ENCODE peak calls at places on chromosomes 13 and 19, in four cellular contexts. J is GM23248, Y is upper lobe of right lung, W is tibial nerve. Q is an unnamed sample. For H3K4me1, the result is how much of the 10 kb centered on the place peaks cover.

GRCh38 chr19:31335716-31336115 is 13.5 kb downstream of the TSHZ3 start:
- DNase-seq in W (no peak), Y (no peak), J (no peak), Q (no peak)

GRCh38 chr19:20247016-20247683 is 80.1 kb downstream of the ZNF486 start:
- DNase-seq in W (no peak), J (peak), Y (peak), Q (no peak)

GRCh38 chr13:75486146-75486545 is 4.2 kb upstream of the TBC1D4 start:
- DNase-seq in J (peak), Y (no peak), W (no peak), Q (no peak)

GRCh38 chr13:68173111-68173510 is 943.0 kb upstream of the PCDH9 start:
- DNase-seq in Y (no peak), J (no peak), W (no peak), Q (no peak)

GRCh38 chr19:53864308-53864836 is 3.3 kb upstream of the MYADM start:
- DNase-seq in W (no peak), J (no peak), Y (no peak), Q (no peak)

GRCh38 chr13:19632915-19633339 is 532 bp upstream of the MPHOSPH8 start:
- DNase-seq in J (no peak), W (no peak), Y (no peak), Q (no peak)

GRCh38 chr13:30577381-30577780 is 40.3 kb upstream of the USPL1 start:
- DNase-seq in W (no peak), J (peak), Y (no peak), Q (peak)

GRCh38 chr19:52336117-52336811 is at the start of gene ZNF610:
- DNase-seq in W (peak), J (peak), Y (peak), Q (peak)

GRCh38 chr19:17922138-17922537 is 10.7 kb upstream of the CCDC124 start:
- DNase-seq in Y (no peak), J (no peak), W (no peak), Q (no peak)

GRCh38 chr13:28434934-28435333 is 60.0 kb downstream of the FLT1 start:
- DNase-seq in W (no peak), Y (no peak), J (peak), Q (no peak)

GRCh38 chr19:58229255-58229639 is 533 bp downstream of the ZNF544 start:
- DNase-seq in Y (no peak), J (peak), W (no peak), Q (no peak)

GRCh38 chr13:63737418-63737817 is 2321.8 kb upstream of the PCDH20 start:
- DNase-seq in J (no peak), Y (peak), W (no peak), Q (no peak)

GRCh38 chr19:4709440-4710280 is 14.0 kb downstream of the DPP9 start:
- DNase-seq in Y (no peak), J (no peak), W (no peak), Q (no peak)

GRCh38 chr19:719636-720377 is 11.1 kb downstream of the PALM start:
- DNase-seq in J (no peak), W (no peak), Y (no peak), Q (no peak)

GRCh38 chr13:46181799-46182490 is at the start of gene LCP1:
- DNase-seq in W (no peak), Y (no peak), J (no peak), Q (peak)

GRCh38 chr19:19356901-19357566 is 36.4 kb downstream of the MAU2 start:
- DNase-seq in Y (no peak), W (no peak), J (no peak), Q (no peak)

GRCh38 chr19:49327878-49328544 is 3.0 kb upstream of the SLC6A16 start:
- DNase-seq in Y (peak), J (peak), W (no peak), Q (no peak)

GRCh38 chr13:110923086-110923485 is 8.2 kb upstream of the ANKRD10 start:
- DNase-seq in W (no peak), J (no peak), Y (no peak), Q (no peak)

GRCh38 chr13:111080642-111081041 is 34.5 kb upstream of the ARHGEF7 start:
- DNase-seq in W (no peak), J (no peak), Y (no peak), Q (no peak)

GRCh38 chr19:47035127-47035494 is 13.3 kb downstream of the TMEM160 start:
- DNase-seq in J (peak), Y (no peak), W (no peak), Q (no peak)

GRCh38 chr19:18392417-18392816 is 5.0 kb downstream of the LRRC25 start:
- DNase-seq in Y (peak), W (peak), J (no peak), Q (no peak)

GRCh38 chr19:53961523-53962345 is 1.0 kb upstream of the CACNG8 start:
- DNase-seq in Y (no peak), J (no peak), W (no peak), Q (no peak)

GRCh38 chr19:48635966-48636858 is 967 bp downstream of the DBP start:
- DNase-seq in Y (peak), W (no peak), J (peak), Q (no peak)

GRCh38 chr13:29969286-29969685 is 118.9 kb upstream of the UBL3 start:
- DNase-seq in Y (no peak), W (no peak), J (peak), Q (no peak)

GRCh38 chr19:46813570-46814358 is 25.4 kb upstream of the SLC1A5 start:
- DNase-seq in J (no peak), W (peak), Y (peak), Q (no peak)

GRCh38 chr19:17719730-17720486 is 628 bp downstream of the MAP1S start:
- DNase-seq in W (no peak), Y (peak), J (peak), Q (no peak)

GRCh38 chr13:80037505-80037888 is 303.4 kb downstream of the SPRY2 start:
- DNase-seq in Y (no peak), W (no peak), J (peak), Q (no peak)

GRCh38 chr13:111034811-111035210 is 80.3 kb upstream of the ARHGEF7 start:
- DNase-seq in W (no peak), J (peak), Y (no peak), Q (no peak)

GRCh38 chr13:29801737-29802305 is 48.6 kb downstream of the UBL3 start:
- DNase-seq in W (no peak), Y (peak), J (peak), Q (no peak)

GRCh38 chr19:51102991-51103390 is 5.2 kb downstream of the CTU1 start:
- DNase-seq in Y (no peak), W (no peak), J (no peak), Q (no peak)

GRCh38 chr13:48790199-48790598 is 136.5 kb downstream of the CYSLTR2 start:
- DNase-seq in W (no peak), Y (no peak), J (no peak), Q (no peak)

GRCh38 chr19:34096020-34096915 is 76.0 kb upstream of the LSM14A start:
- DNase-seq in Y (no peak), W (no peak), J (peak), Q (no peak)

GRCh38 chr19:3099347-3100145 is 5.4 kb downstream of the GNA11 start:
- DNase-seq in J (no peak), Y (no peak), W (no peak), Q (no peak)
- H3K4me1 ChIP-seq in J (under half), Y (half or more), W (half or more), Q (under half)

DNA sequence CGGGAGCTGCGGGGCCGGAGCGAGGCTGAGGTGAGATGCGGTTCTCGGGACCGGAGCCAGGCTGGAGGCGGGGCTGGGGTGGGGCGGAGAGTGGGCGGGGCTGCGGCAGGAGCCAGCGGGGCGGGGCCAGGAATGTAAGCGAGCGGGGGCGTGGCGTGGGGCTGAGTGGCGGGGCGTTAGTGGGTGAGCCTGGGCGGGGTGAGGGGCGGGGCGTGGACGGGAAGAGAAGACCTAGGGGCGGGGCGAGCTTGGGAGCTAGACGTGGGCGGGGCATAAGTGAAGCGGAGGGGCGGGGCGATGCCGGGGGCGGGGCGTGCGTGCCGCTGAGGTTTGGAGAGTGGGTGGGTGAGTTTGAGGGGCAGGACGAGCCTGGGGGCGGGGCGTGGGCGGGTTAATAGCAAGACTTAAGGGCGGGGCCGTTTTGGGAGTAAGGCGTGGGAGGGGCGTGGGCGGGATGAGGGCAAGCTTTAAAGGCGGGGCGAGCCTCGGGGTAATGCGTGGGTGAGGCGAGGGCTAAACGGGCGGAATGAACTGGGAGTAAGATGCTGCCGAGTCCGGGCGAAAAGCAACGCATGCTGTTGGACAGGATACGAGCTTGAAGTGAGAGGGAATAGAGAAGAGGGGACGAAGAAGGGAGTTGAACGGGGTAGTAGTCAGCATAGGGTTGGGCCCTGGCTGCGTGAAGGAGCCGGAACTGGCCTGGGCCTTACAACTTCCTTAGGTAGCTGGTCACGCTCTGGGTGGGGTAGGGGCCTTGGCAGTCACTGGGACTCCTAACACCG is 573 bp downstream of the SNAPC2 start:
- DNase-seq in J (peak), W (peak), Y (peak), Q (peak)
- H3K4me1 ChIP-seq in J (under half), W (half or more), Y (under half), Q (half or more)

GRCh38 chr13:26983533-26984315 is 187.9 kb downstream of the USP12 start:
- DNase-seq in Y (no peak), W (no peak), J (peak), Q (no peak)

GRCh38 chr13:26978081-26978860 is 193.3 kb downstream of the USP12 start:
- DNase-seq in Y (no peak), J (no peak), W (no peak), Q (no peak)

GRCh38 chr13:26977541-26977940 is 194.1 kb downstream of the USP12 start:
- DNase-seq in J (peak), W (no peak), Y (no peak), Q (no peak)

GRCh38 chr13:26979334-26979733 is 192.3 kb downstream of the USP12 start:
- DNase-seq in Y (no peak), W (no peak), J (no peak), Q (no peak)

GRCh38 chr13:26980099-26981031 is 191.2 kb downstream of the USP12 start:
- DNase-seq in Y (no peak), J (no peak), W (no peak), Q (no peak)
- H3K4me1 ChIP-seq in Y (under half), J (under half), W (under half), Q (under half)

GRCh38 chr13:27028683-27029480 is 142.7 kb downstream of the USP12 start:
- DNase-seq in Y (no peak), J (no peak), W (no peak), Q (no peak)
- H3K4me1 ChIP-seq in Y (under half), J (under half), W (under half), Q (under half)

GRCh38 chr13:106151056-106151699 is 384.3 kb downstream of the EFNB2 start:
- DNase-seq in J (peak), Y (no peak), W (no peak), Q (no peak)
- H3K4me1 ChIP-seq in J (under half), Y (under half), W (under half), Q (under half)

GRCh38 chr19:41565384-41565730 is 10.6 kb upstream of the CEACAM21 start:
- DNase-seq in Y (no peak), J (no peak), W (no peak), Q (no peak)
- H3K4me1 ChIP-seq in Y (under half), J (under half), W (under half), Q (under half)

DNA sequence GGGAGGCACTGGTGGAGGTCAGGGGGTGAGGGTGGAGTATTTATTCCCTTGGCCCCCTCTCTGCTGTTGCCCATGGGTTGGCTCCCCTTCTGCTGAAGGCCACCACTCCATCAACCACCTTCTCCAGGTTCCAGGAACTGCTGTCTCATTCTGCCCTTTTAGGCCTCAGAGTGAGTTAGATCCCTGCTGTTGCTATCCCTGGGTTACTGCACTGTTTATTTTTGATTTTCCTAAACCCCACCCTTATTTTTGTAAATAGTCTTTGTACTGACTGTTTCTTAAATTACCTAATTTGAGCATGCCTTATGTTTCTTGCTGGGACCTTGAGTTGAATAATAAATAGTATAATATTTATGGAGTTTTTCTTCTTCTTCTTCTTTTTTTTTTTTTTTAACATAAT is 132.8 kb downstream of the RGCC start:
- DNase-seq in W (no peak), J (no peak), Y (no peak), Q (no peak)
- H3K4me1 ChIP-seq in W (under half), J (under half), Y (under half), Q (under half)

GRCh38 chr13:97321101-97321500 is 99.0 kb downstream of the MBNL2 start:
- DNase-seq in J (no peak), W (no peak), Y (no peak), Q (no peak)
- H3K4me1 ChIP-seq in J (under half), W (half or more), Y (under half), Q (under half)

GRCh38 chr19:6086081-6086858 is 24.0 kb downstream of the RFX2 start:
- DNase-seq in J (peak), Y (no peak), W (no peak), Q (no peak)
- H3K4me1 ChIP-seq in J (under half), Y (under half), W (under half), Q (under half)

DNA sequence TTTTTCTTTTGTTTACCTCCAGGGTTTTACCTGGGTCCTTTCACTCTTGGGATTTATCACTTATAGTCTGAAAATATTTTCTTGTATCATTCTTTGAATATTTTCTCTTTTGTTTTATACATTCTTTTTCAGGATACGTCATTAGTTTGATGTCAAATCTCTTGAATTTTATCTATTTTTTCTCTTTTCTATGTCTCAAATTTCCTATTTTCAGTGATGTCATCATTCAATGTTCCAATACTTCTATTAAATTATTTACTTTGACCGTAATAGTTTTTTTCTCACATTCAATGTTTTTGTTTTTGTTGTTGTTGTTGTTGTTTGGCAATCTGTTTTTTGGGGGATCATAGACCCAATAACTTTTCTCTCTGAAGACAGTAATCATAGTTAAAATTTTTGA is 83.5 kb downstream of the PRR20E start:
- DNase-seq in Y (no peak), J (no peak), W (no peak), Q (no peak)
- H3K4me1 ChIP-seq in Y (under half), J (under half), W (under half), Q (under half)

Q was measured in effector memory CD4-positive, alpha-beta T cell.